ENCODE peak calls at places on chromosomes 2 and 18, in six cellular contexts. X is mesendoderm, K is neuronal stem cell, W is IMR-90, I is H9, P is H1. O is an unnamed sample.

GRCh38 chr2:12456293-12457151 is 260.2 kb upstream of the TRIB2 start:
- DNase-seq in X (peak; percentile 80), K (no peak), W (peak; percentile 99), I (no peak), P (no peak), O (peak; percentile 98)

GRCh38 chr2:164479460-164479859 is 141.8 kb downstream of the GRB14 start:
- DNase-seq in X (peak; percentile 54), K (peak; percentile 53), W (peak; percentile 22), I (peak; percentile 30), P (no peak), O (peak; percentile 50)

GRCh38 chr18:22342625-22343024 is 75.1 kb downstream of the CTAGE1 start:
- DNase-seq in X (no peak), K (no peak), W (peak; percentile 78), I (no peak), P (no peak), O (peak; percentile 50)

GRCh38 chr18:13551841-13552733 is 174.3 kb downstream of the FAM210A start:
- DNase-seq in X (peak; percentile 14), K (no peak), W (no peak), I (no peak), P (no peak), O (no peak)

GRCh38 chr2:112728029-112728362 is 7.2 kb downstream of the NT5DC4 start:
- DNase-seq in X (peak; percentile 75), K (no peak), W (no peak), I (no peak), P (no peak), O (no peak)

GRCh38 chr2:25331686-25332365 is 9.9 kb downstream of the DNMT3A start:
- DNase-seq in X (no peak), K (no peak), W (peak; percentile 34), I (no peak), P (no peak), O (no peak)

GRCh38 chr18:53906681-53907080 is 317.8 kb downstream of the MBD2 start:
- DNase-seq in X (no peak), K (no peak), W (no peak), I (no peak), P (no peak), O (no peak)

GRCh38 chr2:21822505-21822904 is 698.7 kb downstream of the TDRD15 start:
- DNase-seq in X (no peak), K (no peak), W (no peak), I (no peak), P (no peak), O (no peak)

GRCh38 chr18:26804474-26804873 is 61.0 kb downstream of the AQP4 start:
- DNase-seq in X (peak; percentile 48), K (peak; percentile 26), W (no peak), I (no peak), P (no peak), O (no peak)

GRCh38 chr2:195666113-195666712 is 9.2 kb downstream of the SLC39A10 start:
- DNase-seq in X (no peak), K (no peak), W (no peak), I (no peak), P (no peak), O (no peak)

GRCh38 chr2:200786826-200787225 is 24.9 kb upstream of the BZW1 start:
- DNase-seq in X (no peak), K (no peak), W (peak; percentile 91), I (no peak), P (no peak), O (peak; percentile 65)

GRCh38 chr2:172531309-172531708 is 24.6 kb upstream of the PDK1 start:
- DNase-seq in X (no peak), K (no peak), W (no peak), I (no peak), P (no peak), O (no peak)

GRCh38 chr2:177756346-177756745 is 316.2 kb downstream of the PDE11A start:
- DNase-seq in X (no peak), K (no peak), W (no peak), I (no peak), P (no peak), O (peak; percentile 56)

GRCh38 chr2:209368406-209368805 is 55.4 kb upstream of the MAP2 start:
- DNase-seq in X (no peak), K (no peak), W (no peak), I (no peak), P (no peak), O (no peak)

GRCh38 chr2:215808996-215809395 is 204.4 kb downstream of the MREG start:
- DNase-seq in X (peak; percentile 65), K (no peak), W (no peak), I (no peak), P (no peak), O (no peak)

GRCh38 chr2:6896930-6897759 is 19.6 kb downstream of the RSAD2 start:
- DNase-seq in X (peak; percentile 29), K (no peak), W (peak; percentile 10), I (no peak), P (no peak), O (peak; percentile 59)

GRCh38 chr18:12774982-12775381 is 72.1 kb downstream of the PSMG2 start:
- DNase-seq in X (peak; percentile 51), K (no peak), W (no peak), I (no peak), P (no peak), O (no peak)

GRCh38 chr18:67549946-67550345 is 33.4 kb upstream of the DSEL start:
- DNase-seq in X (no peak), K (no peak), W (peak; percentile 19), I (no peak), P (no peak), O (no peak)

GRCh38 chr2:163943403-163944356 is 207.9 kb upstream of the FIGN start:
- DNase-seq in X (peak; percentile 58), K (peak; percentile 64), W (no peak), I (peak; percentile 28), P (peak; percentile 21), O (no peak)

GRCh38 chr2:17538844-17539554 is 1.5 kb upstream of the VSNL1 start:
- DNase-seq in X (peak; percentile 87), K (peak; percentile 76), W (peak; percentile 41), I (peak; percentile 78), P (no peak), O (peak; percentile 77)

GRCh38 chr2:172288603-172289002 is 138.8 kb upstream of the ITGA6 start:
- DNase-seq in X (no peak), K (no peak), W (peak; percentile 47), I (no peak), P (no peak), O (no peak)

DNA sequence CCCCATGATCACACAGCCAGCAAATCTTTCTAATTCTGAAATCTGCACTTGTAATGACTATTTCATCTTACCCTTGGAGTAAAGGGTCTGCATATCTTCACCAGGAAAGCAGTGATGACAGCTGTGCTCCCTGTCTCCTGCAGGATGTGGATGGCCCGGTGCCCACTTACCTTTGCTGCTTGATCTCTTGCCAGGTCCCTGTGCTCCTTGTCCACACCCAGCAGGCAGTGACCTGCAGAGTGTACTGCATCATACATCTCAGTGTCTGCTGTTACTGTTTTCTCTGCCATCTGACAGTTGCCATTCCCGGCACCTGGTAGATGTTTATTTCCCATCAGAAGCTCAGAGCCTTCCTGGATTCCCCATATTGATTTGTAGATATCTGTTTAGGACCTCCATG is 697.7 kb upstream of the RAB6C start:
- DNase-seq in X (no peak), K (no peak), W (no peak), I (no peak), P (no peak), O (no peak)
- H3K23ac ChIP-seq in X (no peak overlapping the region), K (no peak overlapping the region), W (no peak overlapping the region), I (no peak overlapping the region), P (no peak overlapping the region), O (no peak overlapping the region)

GRCh38 chr18:25001803-25002202 is 350.2 kb downstream of the ZNF521 start:
- DNase-seq in X (no peak), K (no peak), W (no peak), I (no peak), P (no peak), O (no peak)

GRCh38 chr18:24995056-24995455 is 356.9 kb downstream of the ZNF521 start:
- DNase-seq in X (no peak), K (no peak), W (peak; percentile 83), I (no peak), P (no peak), O (no peak)

GRCh38 chr18:24995738-24996137 is 356.2 kb downstream of the ZNF521 start:
- DNase-seq in X (no peak), K (no peak), W (peak; percentile 83), I (no peak), P (no peak), O (no peak)

DNA sequence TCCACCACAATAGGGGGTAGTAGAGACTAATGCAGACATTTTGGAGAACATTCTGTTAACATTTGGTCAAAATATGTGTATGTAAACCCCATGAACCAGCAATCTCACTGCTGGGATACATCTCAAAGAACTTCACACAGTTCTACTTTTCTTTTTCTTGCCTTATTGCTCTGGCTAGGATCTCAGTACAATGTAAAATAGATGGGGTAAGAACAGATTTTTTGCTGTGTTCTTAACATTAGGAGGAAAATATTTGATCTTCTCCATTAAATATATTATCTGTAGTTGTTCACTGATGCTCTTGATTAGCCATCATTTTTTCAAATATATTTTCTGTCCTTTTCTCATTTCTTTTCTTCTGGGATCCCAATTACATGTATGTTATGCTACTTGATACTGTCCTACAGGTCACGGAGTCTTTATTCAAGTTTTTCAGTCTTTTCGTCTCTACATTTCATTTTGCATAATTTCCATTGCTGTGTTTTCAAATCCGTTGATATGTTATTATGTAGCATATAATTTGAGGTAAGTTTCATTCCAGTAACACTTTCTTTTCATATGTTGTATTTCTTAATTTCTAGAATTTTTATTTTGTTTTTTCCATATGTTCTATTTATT is 352.2 kb downstream of the ZNF521 start:
- DNase-seq in X (no peak), K (no peak), W (no peak), I (no peak), P (no peak), O (no peak)
- H3K18ac ChIP-seq in X (no peak overlapping the region), K (no peak overlapping the region), W (no peak overlapping the region), I (no peak overlapping the region), P (no peak overlapping the region), O (no peak overlapping the region)

GRCh38 chr18:5729983-5730699 is 165.2 kb downstream of the TMEM200C start:
- DNase-seq in X (no peak), K (no peak), W (no peak), I (no peak), P (no peak), O (no peak)

GRCh38 chr18:5728566-5728965 is 166.8 kb downstream of the TMEM200C start:
- DNase-seq in X (peak; percentile 68), K (no peak), W (no peak), I (no peak), P (no peak), O (no peak)

DNA sequence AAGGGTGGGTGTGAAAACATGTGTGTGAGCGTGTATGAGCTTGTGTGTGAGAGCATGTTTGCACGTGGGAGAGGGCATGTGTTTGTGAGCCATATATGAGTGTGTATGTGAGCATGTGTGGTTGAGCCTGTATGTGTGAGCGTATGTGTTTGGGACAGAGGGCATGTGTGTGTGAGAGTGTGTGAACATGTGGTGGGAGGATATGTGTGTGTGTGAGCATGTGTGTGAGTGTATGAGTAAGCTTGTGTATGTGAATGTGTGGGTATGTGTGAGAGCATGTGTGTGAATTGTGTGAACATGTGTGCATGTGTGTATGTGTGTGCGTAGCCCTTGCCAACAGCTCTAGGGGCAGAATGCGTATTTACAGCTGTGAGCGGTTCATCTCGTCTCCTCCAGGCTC is 163.0 kb downstream of the TMEM200C start:
- DNase-seq in X (no peak), K (no peak), W (no peak), I (no peak), P (no peak), O (no peak)
- H3K23ac ChIP-seq in X (no peak overlapping the region), K (peak overlapping the region; percentile 81), W (no peak overlapping the region), I (no peak overlapping the region), P (peak overlapping the region; percentile 19), O (no peak overlapping the region)

GRCh38 chr2:135246856-135247255 is 194.8 kb downstream of the RAB3GAP1 start:
- DNase-seq in X (no peak), K (no peak), W (no peak), I (no peak), P (no peak), O (no peak)
- H3K18ac ChIP-seq in X (no peak overlapping the region), K (no peak overlapping the region), W (no peak overlapping the region), I (no peak overlapping the region), P (no peak overlapping the region), O (no peak overlapping the region)